ENCODE peak calls at places on chromosomes 2 and 18, in four cellular contexts. One of them, this sample, is unnamed. For H3K27me3, the result is how much of the 10 kb centered on the place peaks cover.

GRCh38 chr2:236960516-236960915 is 125.2 kb upstream of the COPS8 start:
- DNase-seq in HCT116: no peak
- DNase-seq in tibial artery: no peak
- DNase-seq in dorsolateral prefrontal cortex: no peak
- DNase-seq in this sample: no peak

GRCh38 chr18:72692086-72692485 is 147.9 kb upstream of the CBLN2 start:
- DNase-seq in dorsolateral prefrontal cortex: no peak
- DNase-seq in HCT116: no peak
- DNase-seq in tibial artery: no peak
- DNase-seq in this sample: no peak

GRCh38 chr2:84741182-84741822 is 139.6 kb downstream of the TRABD2A start:
- DNase-seq in tibial artery: no peak
- DNase-seq in HCT116: peak
- DNase-seq in dorsolateral prefrontal cortex: no peak
- DNase-seq in this sample: no peak

GRCh38 chr2:85307527-85307897 is 20.3 kb downstream of the TGOLN2 start:
- DNase-seq in tibial artery: no peak
- DNase-seq in HCT116: no peak
- DNase-seq in dorsolateral prefrontal cortex: no peak
- DNase-seq in this sample: no peak

GRCh38 chr18:23650963-23651927 is 11.5 kb downstream of the ANKRD29 start:
- DNase-seq in tibial artery: no peak
- DNase-seq in HCT116: no peak
- DNase-seq in dorsolateral prefrontal cortex: no peak
- DNase-seq in this sample: peak

GRCh38 chr18:73663581-73663980 is 484.1 kb downstream of the FBXO15 start:
- DNase-seq in HCT116: no peak
- DNase-seq in dorsolateral prefrontal cortex: no peak
- DNase-seq in tibial artery: no peak
- DNase-seq in this sample: no peak

GRCh38 chr2:113132622-113133021 is 5.2 kb downstream of the IL1RN start:
- DNase-seq in dorsolateral prefrontal cortex: no peak
- DNase-seq in HCT116: no peak
- DNase-seq in tibial artery: no peak
- DNase-seq in this sample: no peak

GRCh38 chr18:62348474-62348873 is 23.4 kb downstream of the TNFRSF11A start:
- DNase-seq in dorsolateral prefrontal cortex: no peak
- DNase-seq in HCT116: no peak
- DNase-seq in tibial artery: no peak
- DNase-seq in this sample: no peak

GRCh38 chr2:100264651-100265050 is 57.6 kb downstream of the LONRF2 start:
- DNase-seq in tibial artery: no peak
- DNase-seq in HCT116: no peak
- DNase-seq in dorsolateral prefrontal cortex: no peak
- DNase-seq in this sample: no peak

GRCh38 chr2:151638188-151638933 is 95.9 kb downstream of the NEB start:
- DNase-seq in dorsolateral prefrontal cortex: no peak
- DNase-seq in HCT116: no peak
- DNase-seq in tibial artery: no peak
- DNase-seq in this sample: no peak

GRCh38 chr18:34592961-34593382 is 117.1 kb upstream of the DTNA start:
- DNase-seq in HCT116: no peak
- DNase-seq in dorsolateral prefrontal cortex: peak
- DNase-seq in tibial artery: peak
- DNase-seq in this sample: peak

GRCh38 chr2:23118313-23118712 is 266.7 kb upstream of the KLHL29 start:
- DNase-seq in tibial artery: no peak
- DNase-seq in HCT116: no peak
- DNase-seq in dorsolateral prefrontal cortex: no peak
- DNase-seq in this sample: no peak

GRCh38 chr18:9934274-9934673 is 20.5 kb downstream of the VAPA start:
- DNase-seq in dorsolateral prefrontal cortex: no peak
- DNase-seq in tibial artery: no peak
- DNase-seq in HCT116: no peak
- DNase-seq in this sample: no peak

GRCh38 chr2:162795312-162795711 is 43.3 kb downstream of the KCNH7 start:
- DNase-seq in dorsolateral prefrontal cortex: no peak
- DNase-seq in HCT116: no peak
- DNase-seq in tibial artery: no peak
- DNase-seq in this sample: no peak

GRCh38 chr2:3223080-3223923 is 154.3 kb downstream of the EIPR1 start:
- DNase-seq in tibial artery: no peak
- DNase-seq in HCT116: no peak
- DNase-seq in dorsolateral prefrontal cortex: peak
- DNase-seq in this sample: peak

GRCh38 chr2:219289537-219290361 is 10.6 kb downstream of the DNAJB2 start:
- DNase-seq in HCT116: no peak
- DNase-seq in dorsolateral prefrontal cortex: peak
- DNase-seq in tibial artery: peak
- DNase-seq in this sample: no peak

GRCh38 chr2:35454966-35455638 is 900.5 kb upstream of the CRIM1 start:
- DNase-seq in tibial artery: no peak
- DNase-seq in dorsolateral prefrontal cortex: no peak
- DNase-seq in HCT116: peak
- DNase-seq in this sample: peak

GRCh38 chr2:6352906-6353515 is 512.7 kb downstream of the CMPK2 start:
- DNase-seq in dorsolateral prefrontal cortex: no peak
- DNase-seq in tibial artery: no peak
- DNase-seq in HCT116: no peak
- DNase-seq in this sample: no peak

GRCh38 chr2:238596571-238597551 is 170.1 kb downstream of the ASB1 start:
- DNase-seq in HCT116: peak
- DNase-seq in dorsolateral prefrontal cortex: no peak
- DNase-seq in tibial artery: peak
- DNase-seq in this sample: peak

GRCh38 chr18:7579176-7579922 is 12.2 kb downstream of the PTPRM start:
- DNase-seq in HCT116: no peak
- DNase-seq in dorsolateral prefrontal cortex: no peak
- DNase-seq in tibial artery: no peak
- DNase-seq in this sample: no peak

GRCh38 chr2:140274891-140275290 is 1494.7 kb upstream of the NXPH2 start:
- DNase-seq in HCT116: no peak
- DNase-seq in dorsolateral prefrontal cortex: no peak
- DNase-seq in tibial artery: no peak
- DNase-seq in this sample: no peak

GRCh38 chr2:72824224-72824842 is 1.5 kb downstream of the EXOC6B start:
- DNase-seq in HCT116: peak
- DNase-seq in tibial artery: no peak
- DNase-seq in dorsolateral prefrontal cortex: no peak
- DNase-seq in this sample: peak

GRCh38 chr18:58953627-58954026 is 89.0 kb downstream of the ZNF532 start:
- DNase-seq in tibial artery: no peak
- DNase-seq in dorsolateral prefrontal cortex: no peak
- DNase-seq in HCT116: no peak
- DNase-seq in this sample: no peak

GRCh38 chr2:72527424-72527823 is 298.4 kb downstream of the EXOC6B start:
- DNase-seq in tibial artery: no peak
- DNase-seq in dorsolateral prefrontal cortex: no peak
- DNase-seq in HCT116: no peak
- DNase-seq in this sample: no peak

GRCh38 chr2:101697794-101698418 is 399 bp downstream of the MAP4K4 start:
- DNase-seq in dorsolateral prefrontal cortex: no peak
- DNase-seq in tibial artery: no peak
- DNase-seq in HCT116: no peak
- DNase-seq in this sample: no peak

GRCh38 chr18:65091737-65092329 is 659.0 kb upstream of the CDH7 start:
- DNase-seq in HCT116: no peak
- DNase-seq in tibial artery: no peak
- DNase-seq in dorsolateral prefrontal cortex: no peak
- DNase-seq in this sample: peak

GRCh38 chr2:219596954-219597551 is 604 bp upstream of the STK11IP start:
- DNase-seq in dorsolateral prefrontal cortex: no peak
- DNase-seq in tibial artery: no peak
- DNase-seq in HCT116: no peak
- DNase-seq in this sample: no peak

DNA sequence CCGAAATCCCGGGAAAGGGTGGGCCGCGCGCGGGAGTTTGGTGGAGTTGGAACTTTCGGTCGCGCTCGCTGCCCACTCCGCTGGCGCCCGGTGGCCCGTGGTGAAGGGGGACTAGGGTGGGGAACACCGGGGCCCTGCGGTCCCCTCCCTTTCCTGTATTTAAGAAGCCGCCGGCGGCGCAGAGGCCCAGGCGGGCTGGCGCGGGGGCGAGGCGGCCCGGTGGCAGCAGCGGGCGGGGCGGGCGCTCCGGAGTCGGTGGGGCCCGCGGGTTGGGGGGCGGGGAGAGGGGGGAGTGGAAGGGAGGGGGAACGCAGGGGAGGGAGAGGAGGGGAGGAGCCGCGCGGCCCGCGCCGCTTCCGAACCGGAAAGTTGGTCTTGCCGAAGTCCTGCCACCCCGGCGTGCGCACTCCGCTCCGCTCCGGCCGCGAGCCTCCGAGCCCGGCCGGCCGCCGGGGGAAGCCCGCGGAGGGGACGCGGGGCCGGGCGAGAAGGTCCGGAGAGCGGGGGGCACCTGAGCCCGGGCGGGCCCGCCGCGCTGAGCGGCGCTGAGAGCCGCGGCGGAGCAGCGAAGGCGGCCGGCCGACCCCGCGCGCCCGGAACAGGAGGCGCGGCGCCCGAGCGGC is 449 bp upstream of the SALL3 start:
- DNase-seq in HCT116: no peak
- DNase-seq in tibial artery: no peak
- DNase-seq in dorsolateral prefrontal cortex: no peak
- DNase-seq in this sample: no peak
- H3K4me3 ChIP-seq in HCT116: no peak
- H3K4me3 ChIP-seq in tibial artery: peak
- H3K4me3 ChIP-seq in dorsolateral prefrontal cortex: no peak
- H3K4me3 ChIP-seq in this sample: peak

DNA sequence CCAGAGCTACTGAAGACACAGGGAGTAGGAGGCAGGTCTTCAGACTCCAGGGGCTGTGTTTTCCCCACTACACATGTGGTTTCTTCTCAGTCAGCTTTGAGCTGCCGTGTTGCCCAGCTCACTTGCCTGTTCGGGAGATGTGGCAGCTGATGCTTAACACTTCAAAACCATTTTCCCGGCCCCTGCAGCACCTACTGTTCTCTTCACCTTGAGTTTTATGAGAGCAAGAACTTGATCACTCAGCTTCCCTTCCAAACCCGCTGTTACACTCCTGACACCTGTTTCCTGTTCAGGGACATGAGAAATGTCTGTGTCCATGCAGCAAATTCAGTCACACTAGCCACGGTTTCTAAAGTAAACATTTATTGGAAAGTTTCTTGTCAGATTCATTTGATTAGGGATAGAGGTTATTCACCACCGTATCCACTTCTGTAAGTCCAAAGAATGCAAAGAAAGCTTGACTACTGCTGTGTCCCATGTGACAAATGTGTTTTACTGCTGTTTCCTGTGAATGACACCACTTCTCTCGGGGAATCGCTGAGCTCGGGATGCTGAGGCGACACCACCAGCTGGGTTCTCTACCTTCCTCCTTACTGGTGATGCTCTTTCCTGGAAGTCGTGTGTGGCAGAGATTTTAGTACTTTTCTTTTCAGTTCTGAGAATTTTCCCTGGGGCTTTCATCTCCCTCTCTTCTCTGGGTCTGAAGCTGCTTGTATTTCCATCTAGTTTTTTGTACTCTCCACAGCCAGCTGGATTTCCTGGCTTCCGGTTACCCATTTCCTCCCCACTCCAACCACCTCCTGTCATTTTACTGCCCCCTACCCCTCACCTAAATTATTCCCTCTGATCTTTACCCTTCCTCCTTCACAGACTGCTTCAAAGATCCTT is 91.7 kb downstream of the KLF7 start:
- DNase-seq in tibial artery: no peak
- DNase-seq in HCT116: no peak
- DNase-seq in dorsolateral prefrontal cortex: no peak
- DNase-seq in this sample: no peak
- TF ChIP-seq CTCF in tibial artery: no peak
- TF ChIP-seq CTCF in HCT116: no peak
- TF ChIP-seq CTCF in dorsolateral prefrontal cortex: no peak
- TF ChIP-seq CTCF in this sample: no peak

DNA sequence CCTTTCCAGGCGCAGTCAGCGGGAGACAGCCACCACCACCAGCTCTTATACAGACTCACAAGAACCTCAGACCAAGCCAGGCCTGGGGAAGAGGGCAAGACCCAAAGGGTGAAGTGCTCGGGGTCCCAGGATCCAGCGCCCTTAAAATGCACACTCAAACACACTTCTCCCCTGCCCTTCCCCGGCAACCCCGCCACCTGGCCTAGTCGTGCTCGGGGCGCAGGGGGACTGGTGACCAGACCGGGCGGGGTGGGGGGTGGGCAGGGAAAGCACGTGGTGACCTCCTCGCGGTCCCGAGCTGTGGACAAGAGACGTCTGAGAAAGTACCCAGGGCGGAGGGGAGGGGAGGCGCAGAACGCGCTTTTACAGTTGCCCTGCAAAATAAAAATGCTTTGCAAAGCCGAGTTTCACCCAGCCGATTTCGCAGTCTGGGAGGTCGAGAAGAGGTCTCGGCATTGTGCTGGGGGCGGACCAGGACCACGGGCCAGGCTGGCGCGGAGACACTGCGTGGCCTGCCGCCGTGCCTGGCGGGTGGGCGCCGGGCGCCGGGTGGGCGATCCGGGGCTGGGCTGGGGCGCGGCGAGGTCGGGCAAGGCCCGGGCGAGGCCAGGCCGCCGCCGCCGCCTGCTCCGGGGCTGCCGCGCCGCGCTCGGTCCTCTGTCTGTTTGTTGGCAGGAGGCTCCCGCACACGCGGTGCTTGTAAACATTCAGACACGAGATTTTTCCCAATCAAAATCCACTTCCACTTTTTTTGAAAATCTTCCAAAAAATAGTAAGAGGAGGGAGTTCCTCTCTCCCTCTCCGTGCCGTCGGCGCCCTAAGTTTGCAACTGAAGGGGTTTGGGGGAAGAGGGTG is 2.0 kb downstream of the BCL11A start:
- DNase-seq in tibial artery: no peak
- DNase-seq in dorsolateral prefrontal cortex: no peak
- DNase-seq in HCT116: no peak
- DNase-seq in this sample: no peak
- H3K27me3 ChIP-seq in tibial artery: under half
- H3K27me3 ChIP-seq in dorsolateral prefrontal cortex: under half
- H3K27me3 ChIP-seq in HCT116: half or more
- H3K27me3 ChIP-seq in this sample: under half

DNA sequence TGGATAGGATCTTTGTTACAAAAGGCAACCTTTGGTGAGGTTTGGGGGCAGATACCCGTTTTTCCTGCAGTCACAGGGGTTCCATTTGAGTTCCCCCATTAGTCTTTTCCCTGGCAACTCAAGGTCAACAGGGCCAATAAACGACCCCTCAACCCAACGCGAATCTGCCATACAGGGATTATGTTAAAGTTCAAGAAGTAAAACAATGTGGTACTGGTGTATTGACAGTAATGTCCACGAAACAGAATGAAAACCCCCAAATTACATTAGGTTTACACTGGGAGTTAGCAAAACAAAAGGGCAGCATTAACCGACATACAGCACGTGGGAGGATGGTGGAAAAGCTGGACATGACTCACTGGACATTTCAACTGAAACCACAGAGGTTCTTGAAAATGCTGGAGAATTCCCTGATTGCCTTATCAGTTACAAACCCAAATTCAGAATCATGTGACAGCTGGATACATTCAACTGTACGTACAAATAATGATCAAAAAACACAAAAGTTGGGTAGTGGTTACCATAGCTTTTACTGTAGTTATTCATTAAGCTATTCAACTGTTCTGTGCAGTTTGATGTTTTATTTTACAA is 4.9 kb upstream of the IMP4 start:
- DNase-seq in tibial artery: no peak
- DNase-seq in dorsolateral prefrontal cortex: no peak
- DNase-seq in HCT116: no peak
- DNase-seq in this sample: peak
- H3K4me3 ChIP-seq in tibial artery: peak
- H3K4me3 ChIP-seq in dorsolateral prefrontal cortex: no peak
- H3K4me3 ChIP-seq in HCT116: no peak
- H3K4me3 ChIP-seq in this sample: no peak

This sample was measured in kidney epithelial cell.